ENCODE peak calls at places on chromosomes 13 and 19, in seven cellular contexts. D, I, E, W, N, Y and B are unnamed samples.

GRCh38 chr19:46471116-46471733 is at the start of gene PNMA8A:
- DNase-seq in D (peak), I (peak), E (peak), W (peak), N (peak), Y (peak), B (peak)

GRCh38 chr19:7229735-7230134 is 64.5 kb downstream of the INSR start:
- DNase-seq in D (no peak), I (no peak), E (no peak), W (no peak), N (no peak), Y (no peak), B (no peak)

GRCh38 chr19:15108145-15108844 is 1.1 kb downstream of the SYDE1 start:
- DNase-seq in D (no peak), I (no peak), E (no peak), W (peak), N (no peak), Y (no peak), B (no peak)

GRCh38 chr13:110382229-110382628 is 75.1 kb downstream of the COL4A2 start:
- DNase-seq in D (peak), I (no peak), E (peak), W (peak), N (peak), Y (no peak), B (no peak)

GRCh38 chr13:87078947-87079795 is 592.0 kb upstream of the SLITRK5 start:
- DNase-seq in D (no peak), I (no peak), E (no peak), W (no peak), N (no peak), Y (no peak), B (no peak)

GRCh38 chr19:43777163-43777700 is 3.5 kb downstream of the KCNN4 start:
- DNase-seq in D (no peak), I (no peak), E (peak), W (peak), N (no peak), Y (no peak), B (no peak)

GRCh38 chr13:99876651-99877050 is 94.9 kb downstream of the ZIC5 start:
- DNase-seq in D (no peak), I (no peak), E (no peak), W (no peak), N (no peak), Y (no peak), B (no peak)

GRCh38 chr13:51923983-51924539 is 62.3 kb downstream of the CCDC70 start:
- DNase-seq in D (no peak), I (no peak), E (no peak), W (no peak), N (no peak), Y (no peak), B (peak)

GRCh38 chr13:28872427-28873176 is 52.5 kb downstream of the MTUS2 start:
- DNase-seq in D (no peak), I (no peak), E (no peak), W (no peak), N (no peak), Y (no peak), B (no peak)

GRCh38 chr13:112645327-112645914 is 44.4 kb upstream of the ATP11A start:
- DNase-seq in D (no peak), I (no peak), E (no peak), W (no peak), N (no peak), Y (no peak), B (no peak)

GRCh38 chr13:65505941-65506340 is 1724.2 kb downstream of the PCDH9 start:
- DNase-seq in D (no peak), I (no peak), E (no peak), W (no peak), N (no peak), Y (no peak), B (no peak)

GRCh38 chr13:28607187-28607955 is 51.6 kb upstream of the POMP start:
- DNase-seq in D (no peak), I (no peak), E (no peak), W (no peak), N (no peak), Y (no peak), B (no peak)

GRCh38 chr19:18660051-18660910 is 23.2 kb upstream of the CRTC1 start:
- DNase-seq in D (peak), I (peak), E (peak), W (peak), N (peak), Y (peak), B (peak)

GRCh38 chr13:24381539-24382265 is 72.3 kb downstream of the C1QTNF9 start:
- DNase-seq in D (no peak), I (no peak), E (peak), W (peak), N (no peak), Y (no peak), B (no peak)

GRCh38 chr19:33771308-33772101 is 25.2 kb upstream of the KCTD15 start:
- DNase-seq in D (peak), I (peak), E (peak), W (peak), N (peak), Y (no peak), B (no peak)

GRCh38 chr13:93218583-93218982 is 8.0 kb upstream of the GPC6 start:
- DNase-seq in D (no peak), I (no peak), E (peak), W (no peak), N (no peak), Y (no peak), B (no peak)

GRCh38 chr13:45700971-45701900 is 884 bp upstream of the CBY2 start:
- DNase-seq in D (no peak), I (no peak), E (no peak), W (no peak), N (no peak), Y (no peak), B (no peak)

GRCh38 chr13:114112231-114112825 is 20.1 kb downstream of the RASA3 start:
- DNase-seq in D (no peak), I (peak), E (peak), W (no peak), N (no peak), Y (no peak), B (no peak)

GRCh38 chr13:80348750-80349149 is 7.8 kb upstream of the SPRY2 start:
- DNase-seq in D (no peak), I (no peak), E (no peak), W (no peak), N (no peak), Y (no peak), B (no peak)

GRCh38 chr13:23349127-23349897 is 84.2 kb downstream of the SACS start:
- DNase-seq in D (no peak), I (no peak), E (no peak), W (no peak), N (no peak), Y (no peak), B (no peak)

GRCh38 chr19:48970923-48971395 is 5.8 kb downstream of the FTL start:
- DNase-seq in D (peak), I (peak), E (peak), W (peak), N (peak), Y (no peak), B (no peak)

GRCh38 chr13:73245271-73245670 is 186.5 kb downstream of the KLF5 start:
- DNase-seq in D (no peak), I (no peak), E (no peak), W (no peak), N (no peak), Y (no peak), B (no peak)

GRCh38 chr19:42421591-42422031 is 5.6 kb downstream of the LIPE start:
- DNase-seq in D (no peak), I (no peak), E (no peak), W (no peak), N (no peak), Y (no peak), B (no peak)

DNA sequence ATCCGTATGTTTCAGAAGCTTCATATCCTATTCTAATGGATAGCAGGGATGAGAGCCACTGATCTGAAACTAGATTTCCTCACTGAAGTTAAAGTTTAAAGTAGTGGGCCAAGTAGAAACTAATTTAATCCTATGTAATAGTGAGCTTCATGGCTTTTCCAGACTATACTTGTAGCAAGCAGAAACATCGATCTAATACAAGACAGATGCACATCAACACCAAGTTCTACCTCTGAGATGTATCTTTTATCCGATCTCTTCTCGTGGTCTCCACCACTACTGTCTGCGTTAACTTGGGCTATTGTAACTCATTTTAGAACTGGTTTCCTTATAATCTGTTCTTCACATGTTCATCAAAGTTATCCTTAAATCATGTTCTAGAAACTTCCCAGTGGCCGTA is 3.1 kb downstream of the ERCC5 start:
- DNase-seq in D (no peak), I (no peak), E (no peak), W (no peak), N (no peak), Y (no peak), B (no peak)
- H3K4me3 ChIP-seq in D (no peak), I (no peak), E (no peak), W (no peak), N (no peak), Y (no peak), B (no peak)

DNA sequence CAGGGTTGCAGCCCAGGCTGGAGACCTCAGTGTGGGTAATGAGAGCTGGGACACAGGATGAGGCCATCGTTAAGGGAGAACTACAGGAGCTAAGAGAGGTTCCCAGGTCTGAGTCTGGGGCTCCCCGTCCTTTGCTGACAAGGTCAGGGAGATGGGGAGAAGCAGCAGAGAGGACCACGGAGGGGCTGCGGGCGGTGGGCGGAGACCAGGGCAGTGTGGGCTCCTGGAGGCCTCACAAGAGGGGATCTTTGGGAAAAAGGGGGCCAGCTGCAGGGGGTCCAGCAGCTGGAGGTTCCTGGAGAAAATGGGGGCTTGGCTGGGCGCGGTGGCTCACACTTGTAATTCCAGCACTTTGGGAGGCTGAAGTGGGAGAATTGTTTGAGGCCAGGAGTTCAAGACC is 16.0 kb downstream of the RFX1 start:
- DNase-seq in D (no peak), I (no peak), E (no peak), W (no peak), N (no peak), Y (no peak), B (no peak)
- H3K4me3 ChIP-seq in D (no peak), I (no peak), E (no peak), W (no peak), N (no peak), Y (no peak), B (no peak)

DNA sequence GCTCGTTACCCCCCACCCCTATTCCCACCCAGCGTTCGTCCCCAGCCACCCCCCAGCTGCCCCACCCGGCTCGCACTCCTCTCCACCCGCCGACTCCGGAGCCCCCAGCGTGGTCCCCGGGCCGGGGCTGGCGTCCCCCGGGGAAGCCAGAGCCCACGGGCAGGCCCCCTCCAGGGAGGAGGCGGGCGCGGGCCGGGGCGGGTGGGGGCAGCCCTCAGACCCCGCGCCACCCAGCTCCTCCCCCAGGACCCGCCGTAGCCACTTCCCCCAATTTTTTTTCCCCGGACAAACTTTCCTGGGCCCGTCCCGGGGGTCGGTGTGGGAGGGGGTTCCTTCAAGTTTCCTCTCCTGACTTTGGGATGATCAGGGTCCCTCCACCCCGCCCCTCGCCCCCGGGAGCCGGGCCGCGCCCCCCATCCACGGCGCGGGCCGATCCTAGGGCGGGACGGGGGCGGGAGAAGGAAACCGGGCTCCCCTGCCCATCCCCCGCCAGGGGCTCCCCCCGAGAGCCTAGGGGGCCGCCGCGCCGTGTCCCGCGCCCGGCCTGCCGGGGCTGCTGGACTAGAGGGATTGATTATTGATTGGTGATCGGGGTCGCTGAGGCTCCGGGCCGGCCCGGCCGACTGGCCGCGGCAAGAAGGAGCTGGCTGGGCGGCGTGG is 927 bp upstream of the TSHZ3 start:
- DNase-seq in D (peak), I (peak), E (no peak), W (peak), N (no peak), Y (no peak), B (peak)
- H3K4me3 ChIP-seq in D (peak), I (peak), E (peak), W (peak), N (peak), Y (peak), B (peak)

GRCh38 chr19:13100031-13100588 is 2.5 kb downstream of the LYL1 start:
- DNase-seq in D (no peak), I (peak), E (no peak), W (no peak), N (no peak), Y (no peak), B (no peak)
- H3K4me3 ChIP-seq in D (no peak), I (peak), E (no peak), W (no peak), N (no peak), Y (no peak), B (peak)

GRCh38 chr19:1260749-1261511 is 8.2 kb upstream of the CIRBP start:
- DNase-seq in D (peak), I (peak), E (peak), W (peak), N (peak), Y (no peak), B (peak)

GRCh38 chr19:1263198-1263597 is 5.9 kb upstream of the CIRBP start:
- DNase-seq in D (no peak), I (no peak), E (no peak), W (no peak), N (no peak), Y (no peak), B (no peak)

GRCh38 chr19:1261863-1262686 is 7.1 kb upstream of the CIRBP start:
- DNase-seq in D (no peak), I (peak), E (peak), W (no peak), N (no peak), Y (peak), B (peak)

GRCh38 chr19:1261512-1261862 is 7.6 kb upstream of the CIRBP start:
- DNase-seq in D (no peak), I (no peak), E (no peak), W (no peak), N (no peak), Y (no peak), B (no peak)

DNA sequence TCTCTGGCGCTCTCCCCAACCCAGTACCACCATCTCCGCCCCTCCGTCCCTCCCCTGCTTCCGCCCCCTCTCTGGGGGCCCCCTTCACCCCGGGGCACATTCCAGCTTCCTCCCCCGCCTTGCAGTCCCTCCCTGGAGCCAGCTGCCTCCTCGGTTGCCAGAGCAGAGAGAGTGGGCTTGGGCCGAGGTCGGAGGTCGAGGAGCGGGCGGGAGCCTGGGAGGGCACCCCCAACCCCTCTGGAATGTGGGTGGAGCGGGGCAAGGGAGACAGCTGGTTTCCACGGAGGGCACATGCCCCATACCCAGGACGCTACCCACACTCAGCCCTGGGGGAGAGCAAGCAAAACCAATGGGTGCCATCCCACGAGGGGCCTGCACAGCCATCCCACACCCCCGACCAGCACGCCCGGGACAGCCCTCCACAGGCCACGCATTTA is 6.4 kb upstream of the CIRBP start:
- DNase-seq in D (no peak), I (no peak), E (no peak), W (no peak), N (no peak), Y (no peak), B (no peak)
- H3K4me3 ChIP-seq in D (no peak), I (peak), E (no peak), W (no peak), N (peak), Y (peak), B (peak)

GRCh38 chr13:33107403-33107760 is 91.2 kb downstream of the KL start:
- DNase-seq in D (no peak), I (no peak), E (no peak), W (no peak), N (no peak), Y (no peak), B (no peak)
- H3K4me3 ChIP-seq in D (no peak), I (no peak), E (no peak), W (no peak), N (no peak), Y (no peak), B (no peak)

GRCh38 chr19:8577247-8577646 is at the start of gene MYO1F:
- DNase-seq in D (no peak), I (peak), E (no peak), W (no peak), N (no peak), Y (no peak), B (no peak)
- H3K4me3 ChIP-seq in D (no peak), I (peak), E (no peak), W (no peak), N (no peak), Y (peak), B (peak)